ENCODE peak calls at places on chromosomes 3 and 15, in ten cellular contexts. P is HCT116, C is GM23338, Q is sigmoid colon, X is breast epithelium, J is HepG2, O is stomach, V is transverse colon, E is spleen, A is H1. Y is an unnamed sample.

GRCh38 chr3:105809204-105809893 is 59.5 kb downstream of the CBLB start:
- DNase-seq in E (no peak), A (no peak), C (no peak), X (no peak), O (no peak), J (peak; percentile 74), V (no peak), P (no peak), Q (no peak), Y (no peak)

GRCh38 chr15:65603134-65603533 is 7.8 kb downstream of the INTS14 start:
- DNase-seq in C (no peak), O (no peak), V (no peak), P (no peak), Q (no peak), X (no peak), A (no peak), J (no peak), E (no peak), Y (no peak)

GRCh38 chr3:102089182-102089581 is 239.9 kb downstream of the NFKBIZ start:
- DNase-seq in V (no peak), P (no peak), O (no peak), E (no peak), X (no peak), A (no peak), J (no peak), C (no peak), Q (no peak), Y (no peak)

GRCh38 chr3:81910244-81910852 is 148.9 kb upstream of the GBE1 start:
- DNase-seq in C (peak; percentile 76), Q (no peak), E (no peak), J (peak; percentile 46), O (no peak), V (no peak), P (peak; percentile 23), A (no peak), X (no peak), Y (peak; percentile 42)

GRCh38 chr3:197371521-197372075 is 73.2 kb upstream of the DLG1 start:
- DNase-seq in J (no peak), P (no peak), Q (no peak), V (no peak), X (no peak), C (no peak), O (no peak), E (no peak), A (no peak), Y (no peak)

GRCh38 chr15:42544858-42545629 is 3.5 kb downstream of the LRRC57 start:
- DNase-seq in O (no peak), J (no peak), C (no peak), V (no peak), E (no peak), Q (no peak), A (no peak), P (no peak), X (no peak), Y (no peak)

GRCh38 chr15:31327674-31328424 is 1.2 kb downstream of the KLF13 start:
- DNase-seq in E (peak; percentile 96), X (peak; percentile 41), O (peak; percentile 76), A (no peak), Q (peak; percentile 81), C (peak; percentile 60), V (peak; percentile 82), J (peak; percentile 21), P (no peak), Y (no peak)

GRCh38 chr3:169505577-169506155 is 157.8 kb downstream of the MECOM start:
- DNase-seq in P (peak; percentile 8), E (no peak), C (peak; percentile 74), A (no peak), V (no peak), O (no peak), J (peak; percentile 1), X (no peak), Q (no peak), Y (no peak)

GRCh38 chr15:99412082-99412481 is 153.7 kb upstream of the MEF2A start:
- DNase-seq in X (no peak), Q (no peak), E (no peak), C (no peak), V (no peak), O (no peak), A (no peak), J (no peak), P (no peak), Y (no peak)

GRCh38 chr3:172848910-172849309 is 98.4 kb downstream of the ECT2 start:
- DNase-seq in J (no peak), Q (no peak), V (no peak), C (no peak), X (no peak), E (no peak), O (no peak), A (no peak), P (no peak), Y (no peak)

GRCh38 chr15:71568226-71568625 is 242.1 kb upstream of the NR2E3 start:
- DNase-seq in Q (no peak), X (no peak), V (no peak), C (no peak), P (no peak), J (no peak), A (no peak), O (no peak), E (no peak), Y (no peak)

GRCh38 chr15:67379530-67379929 is 124.9 kb downstream of the IQCH start:
- DNase-seq in Q (no peak), C (no peak), E (no peak), J (no peak), V (no peak), O (no peak), P (no peak), X (no peak), A (no peak), Y (no peak)

GRCh38 chr3:131216801-131217200 is 164.8 kb upstream of the NUDT16 start:
- DNase-seq in J (peak; percentile 28), O (peak; percentile 25), P (peak; percentile 74), E (no peak), Q (no peak), C (peak; percentile 21), X (no peak), V (no peak), A (peak; percentile 21), Y (no peak)

GRCh38 chr3:120274739-120275167 is 10.3 kb downstream of the GPR156 start:
- DNase-seq in C (no peak), P (no peak), O (peak; percentile 61), A (no peak), V (no peak), X (no peak), J (peak; percentile 80), E (no peak), Q (peak; percentile 81), Y (no peak)

GRCh38 chr15:36409819-36410218 is 169.6 kb upstream of the CDIN1 start:
- DNase-seq in X (no peak), V (no peak), A (no peak), O (no peak), E (no peak), Q (no peak), J (no peak), P (no peak), C (no peak), Y (no peak)

GRCh38 chr3:45462522-45463262 is 74.3 kb downstream of the LARS2 start:
- DNase-seq in Q (no peak), P (no peak), C (no peak), V (no peak), O (no peak), A (no peak), J (no peak), X (no peak), E (no peak), Y (no peak)

GRCh38 chr15:63157891-63158431 is 684 bp upstream of the RPS27L start:
- DNase-seq in Q (peak; percentile 78), V (peak; percentile 54), E (no peak), A (no peak), O (peak; percentile 31), P (peak; percentile 32), J (peak; percentile 70), C (peak; percentile 84), X (peak; percentile 33), Y (no peak)

DNA sequence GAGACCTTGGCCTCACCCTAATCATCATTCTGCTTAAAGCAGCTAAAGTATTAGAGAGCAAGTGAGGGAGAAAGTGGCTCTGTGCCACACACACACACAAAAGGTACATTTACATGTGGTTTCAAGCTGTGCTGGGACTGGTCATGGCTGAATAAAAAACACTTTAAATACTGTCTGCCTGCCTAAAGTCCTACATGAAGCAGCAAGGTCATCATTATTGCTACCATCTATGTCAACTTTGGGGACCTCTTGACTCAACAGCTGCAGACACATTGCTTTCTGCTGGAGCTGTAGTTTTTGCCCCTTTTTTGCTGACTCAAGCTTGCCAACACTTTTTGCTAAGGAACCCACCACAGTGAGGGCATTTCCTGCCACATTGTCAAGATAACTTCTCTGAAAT is 1237.9 kb downstream of the ROBO2 start:
- DNase-seq in V (no peak), Q (no peak), E (no peak), A (no peak), P (no peak), X (no peak), C (no peak), J (no peak), O (no peak), Y (no peak)
- TF ChIP-seq CTCF in V (no peak), Q (no peak), E (no peak), A (no peak), P (no peak), X (no peak), C (no peak), J (no peak), O (no peak), Y (no peak)

GRCh38 chr3:98556164-98557130 is 24.7 kb downstream of the GPR15 start:
- DNase-seq in V (no peak), X (no peak), E (no peak), A (no peak), O (no peak), C (no peak), Q (no peak), J (no peak), P (peak; percentile 93), Y (no peak)
- TF ChIP-seq POLR2AphosphoS5 in V (no peak), X (no peak), E (no peak), A (no peak), O (no peak), C (no peak), Q (no peak), J (no peak), P (no peak), Y (no peak)

GRCh38 chr15:68822818-68823217 is 2.1 kb upstream of the ANP32A start:
- DNase-seq in X (no peak), V (no peak), J (no peak), Q (no peak), E (no peak), C (no peak), O (no peak), P (no peak), A (no peak), Y (no peak)
- TF ChIP-seq CTCF in X (no peak), V (no peak), J (no peak), Q (no peak), E (no peak), C (no peak), O (no peak), P (no peak), A (no peak), Y (no peak)

DNA sequence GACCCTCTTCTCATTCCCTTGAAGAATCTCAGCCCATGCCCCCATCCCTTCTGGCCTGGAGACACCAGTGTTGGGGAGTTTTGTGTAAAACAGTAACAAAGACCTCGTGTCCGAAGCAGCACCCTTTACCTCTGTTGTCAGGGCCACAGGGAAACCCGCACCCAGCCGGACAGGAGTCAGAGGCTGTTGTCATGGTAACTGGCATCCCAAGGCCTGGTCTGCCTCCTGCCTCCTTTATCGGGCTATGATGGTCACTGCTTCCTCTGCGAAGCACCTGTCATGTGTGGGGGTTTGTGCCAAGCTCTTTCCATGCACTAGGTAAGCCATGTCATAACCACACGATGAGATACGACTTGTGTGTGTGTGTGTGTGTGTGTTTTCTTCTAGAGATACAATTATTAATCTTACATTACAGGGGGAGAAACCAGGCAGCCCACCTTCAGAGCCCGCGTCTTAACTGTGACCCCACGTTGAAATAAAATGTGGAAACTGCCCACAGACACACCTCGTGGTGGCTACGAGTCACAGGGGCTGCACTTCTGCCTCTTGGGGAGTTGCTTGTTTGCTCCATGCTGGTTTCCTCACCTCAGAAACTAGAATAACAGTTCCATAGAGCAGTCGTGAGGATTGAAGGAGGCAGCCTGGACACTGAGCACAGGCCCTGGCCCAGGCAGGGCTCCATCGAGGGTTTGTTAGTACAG is 18.0 kb downstream of the ZDHHC19 start:
- DNase-seq in P (no peak), X (no peak), V (no peak), J (no peak), A (no peak), E (peak; percentile 77), Q (no peak), O (no peak), C (no peak), Y (peak; percentile 50)
- TF ChIP-seq POLR2AphosphoS5 in P (no peak), X (no peak), V (no peak), J (no peak), A (no peak), E (no peak), Q (no peak), O (no peak), C (no peak), Y (no peak)